ENCODE peak calls at places on chromosomes 2 and 18, in seven cellular contexts. E is upper lobe of left lung, R is pancreas, C is spleen, V is SK-N-SH, F is IMR-90, M is Karpas-422. P is an unnamed sample. For H3K27me3, the result is how much of the 10 kb centered on the place peaks cover.

GRCh38 chr2:157792345-157793052 is 83.6 kb downstream of the ACVR1 start:
- DNase-seq in V (no peak), F (peak), M (no peak), C (no peak), E (no peak), R (no peak), P (no peak)

GRCh38 chr2:238339395-238339780 is 19.1 kb downstream of the TRAF3IP1 start:
- DNase-seq in M (no peak), V (no peak), C (no peak), R (no peak), E (no peak), F (no peak), P (no peak)

GRCh38 chr18:48166971-48167370 is 236.5 kb upstream of the SMAD2 start:
- DNase-seq in M (no peak), C (peak), F (no peak), R (no peak), E (peak), V (no peak), P (no peak)

GRCh38 chr2:43136862-43137261 is 89.5 kb downstream of the ZFP36L2 start:
- DNase-seq in F (no peak), C (peak), V (peak), R (no peak), M (no peak), E (peak), P (no peak)

GRCh38 chr2:201149064-201149820 is 33.3 kb downstream of the CFLAR start:
- DNase-seq in F (peak), V (no peak), M (no peak), C (no peak), R (no peak), E (no peak), P (no peak)

GRCh38 chr18:36835927-36836326 is 7.0 kb downstream of the KIAA1328 start:
- DNase-seq in C (no peak), V (no peak), M (peak), R (no peak), E (no peak), F (no peak), P (no peak)

GRCh38 chr18:12011962-12012549 is 30.7 kb downstream of the IMPA2 start:
- DNase-seq in R (peak), F (peak), C (no peak), E (peak), M (no peak), V (no peak), P (no peak)

GRCh38 chr2:226440119-226440917 is 359.3 kb downstream of the IRS1 start:
- DNase-seq in V (no peak), M (no peak), R (no peak), E (no peak), C (no peak), F (peak), P (no peak)

GRCh38 chr2:108933691-108934117 is 55.3 kb downstream of the EDAR start:
- DNase-seq in F (no peak), V (peak), M (no peak), R (no peak), C (no peak), E (no peak), P (peak)

GRCh38 chr2:223328578-223328977 is 273.6 kb downstream of the SCG2 start:
- DNase-seq in V (no peak), R (no peak), E (no peak), C (no peak), M (no peak), F (no peak), P (no peak)

GRCh38 chr2:9693138-9693520 is 62.3 kb upstream of the YWHAQ start:
- DNase-seq in V (no peak), M (no peak), E (no peak), F (peak), R (no peak), C (no peak), P (no peak)

GRCh38 chr2:153386481-153386891 is 92.1 kb downstream of the RPRM start:
- DNase-seq in C (no peak), V (no peak), F (no peak), R (no peak), M (no peak), E (no peak), P (no peak)

GRCh38 chr2:156982615-156983014 is 274.9 kb upstream of the GALNT5 start:
- DNase-seq in C (no peak), R (no peak), M (no peak), V (no peak), F (peak), E (no peak), P (no peak)

GRCh38 chr18:20988726-20989125 is 122.9 kb downstream of the ROCK1 start:
- DNase-seq in C (no peak), R (no peak), F (no peak), E (no peak), V (no peak), M (no peak), P (no peak)

DNA sequence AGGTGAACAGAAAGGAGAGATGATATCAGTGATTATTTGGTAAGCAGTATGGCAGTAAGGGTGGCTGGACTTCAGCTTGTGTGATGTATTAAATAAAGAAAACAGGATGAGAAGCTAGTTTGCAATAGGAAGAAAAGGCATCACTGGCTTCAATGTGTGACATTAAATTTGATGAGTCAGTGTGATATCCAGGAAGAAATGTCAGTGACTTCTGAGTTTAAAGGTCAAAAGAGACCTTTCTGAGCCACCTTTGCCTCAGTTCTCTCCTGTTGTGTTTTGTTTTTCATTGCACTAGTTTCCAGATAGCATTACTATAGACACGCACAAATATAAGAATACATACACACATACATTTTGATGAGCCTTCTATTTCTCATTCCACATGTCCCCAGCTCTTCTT is 105.6 kb downstream of the PIGN start:
- DNase-seq in V (no peak), C (no peak), F (no peak), E (no peak), R (no peak), M (no peak), P (no peak)
- H3K27me3 ChIP-seq in V (under half), C (under half), F (under half), E (under half), R (under half), M (under half), P (under half)

DNA sequence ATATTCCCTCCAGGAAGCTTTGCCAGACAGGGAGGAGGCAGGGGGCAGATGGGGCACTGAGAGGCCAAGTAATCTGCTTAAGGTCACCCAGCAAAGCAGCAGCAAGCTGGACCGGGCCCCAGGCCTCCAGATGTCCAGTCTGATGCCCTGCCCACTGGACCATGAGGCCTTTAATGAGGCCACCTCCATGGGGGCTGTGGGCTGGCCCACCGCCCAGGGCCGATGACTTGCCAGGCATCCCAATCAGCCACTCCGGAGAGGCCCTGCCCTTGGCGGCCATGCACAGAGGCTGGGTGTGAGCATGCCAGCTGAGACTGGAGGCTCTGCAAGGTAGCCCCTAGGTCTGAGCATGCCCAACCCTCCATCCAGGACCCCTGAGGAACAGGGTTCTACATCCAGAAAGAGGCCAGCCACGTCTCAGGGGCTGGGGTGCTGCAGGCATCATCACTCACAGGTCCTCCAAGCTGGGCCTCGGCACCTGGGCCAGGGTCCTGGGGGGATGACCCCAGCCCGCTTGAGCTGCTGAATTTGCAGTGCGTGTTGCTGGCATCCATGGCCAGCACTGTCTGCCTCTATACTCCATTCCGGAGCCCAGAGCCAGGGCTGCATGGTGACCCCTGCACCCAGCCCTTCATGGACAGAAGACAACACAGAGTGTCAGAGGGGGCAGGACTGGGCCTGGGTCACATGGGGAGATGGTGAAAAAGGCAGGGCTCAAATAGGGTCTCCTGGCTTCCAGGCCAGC is 164.2 kb downstream of the INHBB start:
- DNase-seq in M (no peak), V (no peak), R (no peak), F (no peak), C (peak), E (no peak), P (no peak)
- H3K27me3 ChIP-seq in M (under half), V (under half), R (under half), F (under half), C (under half), E (under half), P (under half)

DNA sequence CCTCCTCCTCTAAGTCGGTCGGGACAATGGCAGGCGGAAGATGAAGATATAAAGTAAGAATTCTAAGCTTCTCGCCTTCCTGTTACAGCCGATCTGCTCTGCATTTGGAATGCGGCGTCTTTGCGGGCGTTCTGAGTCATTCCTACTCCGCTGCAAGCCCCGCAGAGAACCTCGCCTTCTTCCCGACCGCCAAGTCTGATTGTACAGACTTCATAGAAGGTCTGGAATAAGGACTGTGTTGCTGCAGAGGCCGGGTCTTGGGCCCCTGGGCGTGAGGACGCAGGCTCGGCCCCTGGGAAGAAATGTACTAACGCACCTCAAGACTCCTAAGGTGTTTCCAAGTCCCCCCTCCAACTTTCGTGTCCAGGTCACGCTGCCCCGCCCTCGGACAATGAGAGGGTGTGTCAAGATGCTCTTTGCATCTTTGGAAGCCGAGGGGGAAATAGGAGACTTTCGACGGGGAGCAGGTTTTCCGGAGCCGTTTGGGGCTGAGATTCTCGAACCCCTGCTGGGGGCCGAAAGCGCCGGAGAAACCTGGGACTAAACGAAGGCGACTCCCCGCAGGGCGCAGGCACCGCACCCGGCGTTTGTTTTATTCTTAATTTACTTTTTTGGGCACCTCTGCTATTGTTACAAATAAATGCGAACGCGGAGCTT is 12.7 kb upstream of the PAX3 start:
- DNase-seq in E (no peak), C (peak), F (no peak), R (no peak), M (no peak), V (no peak), P (no peak)
- H3K27me3 ChIP-seq in E (under half), C (half or more), F (half or more), R (under half), M (under half), V (half or more), P (half or more)

GRCh38 chr2:232890536-232890895 is 20.5 kb downstream of the SNORC start:
- DNase-seq in V (no peak), E (no peak), M (no peak), C (no peak), F (no peak), R (no peak), P (no peak)

GRCh38 chr2:232890896-232891601 is 21.0 kb downstream of the SNORC start:
- DNase-seq in V (no peak), C (peak), M (no peak), E (peak), F (peak), R (peak), P (peak)

GRCh38 chr2:232892221-232892620 is 22.2 kb downstream of the SNORC start:
- DNase-seq in V (no peak), F (no peak), M (no peak), R (no peak), C (no peak), E (no peak), P (no peak)

GRCh38 chr2:232892843-232893242 is 22.8 kb downstream of the SNORC start:
- DNase-seq in R (no peak), F (no peak), C (peak), M (no peak), E (no peak), V (no peak), P (no peak)

GRCh38 chr2:232891621-232892071 is 21.6 kb downstream of the SNORC start:
- DNase-seq in V (no peak), C (peak), R (no peak), M (no peak), E (no peak), F (peak), P (no peak)
- H3K27me3 ChIP-seq in V (under half), C (under half), R (under half), M (under half), E (under half), F (under half), P (under half)

DNA sequence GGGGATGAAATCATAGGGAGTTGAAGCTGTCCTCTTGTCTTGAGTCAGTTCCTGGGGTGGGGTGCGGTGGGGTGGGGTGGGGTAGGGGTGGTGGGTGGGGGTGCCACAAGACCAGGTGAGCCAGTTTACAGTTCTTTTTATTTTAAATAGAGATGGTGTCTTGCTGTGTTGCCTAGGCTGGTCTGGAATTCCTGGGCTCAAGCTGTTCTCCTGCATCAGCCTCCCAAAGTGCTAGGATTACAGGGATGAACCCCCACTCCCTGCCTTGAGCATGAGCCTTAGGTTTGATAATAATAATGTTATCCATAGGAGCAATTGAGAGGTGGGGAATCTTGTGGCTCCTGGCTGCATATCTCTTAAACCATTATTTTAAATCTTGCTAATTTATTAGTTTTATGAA is 183.1 kb upstream of the ALPP start:
- DNase-seq in C (no peak), F (no peak), R (no peak), V (no peak), M (no peak), E (no peak), P (no peak)
- H3K27me3 ChIP-seq in C (under half), F (under half), R (under half), V (under half), M (under half), E (under half), P (under half)

P was measured in BE2C.